ENCODE peak calls at places on chromosomes 1 and 21, in five cellular contexts. One of them, this sample, is unnamed.

GRCh38 chr21:27776925-27777553 is 810.2 kb upstream of the ADAMTS5 start:
- DNase-seq in NCI-H1092 treated with DMSO at 0.1 percent for 48 hours: no peak
- DNase-seq in progenitor cell of endocrine pancreas: no peak
- DNase-seq in KBM-7: no peak
- DNase-seq in T-helper 1 cell: no peak
- DNase-seq in this sample: no peak

GRCh38 chr1:54252371-54252770 is 52.4 kb downstream of the MRPL37 start:
- DNase-seq in NCI-H1092 treated with DMSO at 0.1 percent for 48 hours: no peak
- DNase-seq in progenitor cell of endocrine pancreas: no peak
- DNase-seq in KBM-7: no peak
- DNase-seq in T-helper 1 cell: no peak
- DNase-seq in this sample: no peak

GRCh38 chr1:41626146-41626545 is 141.7 kb upstream of the EDN2 start:
- DNase-seq in T-helper 1 cell: no peak
- DNase-seq in NCI-H1092 treated with DMSO at 0.1 percent for 48 hours: no peak
- DNase-seq in KBM-7: no peak
- DNase-seq in progenitor cell of endocrine pancreas: no peak
- DNase-seq in this sample: peak

GRCh38 chr1:165364432-165365133 is 8.1 kb upstream of the LMX1A start:
- DNase-seq in progenitor cell of endocrine pancreas: no peak
- DNase-seq in KBM-7: no peak
- DNase-seq in T-helper 1 cell: no peak
- DNase-seq in NCI-H1092 treated with DMSO at 0.1 percent for 48 hours: peak
- DNase-seq in this sample: peak

GRCh38 chr1:224380003-224380402 is 23.3 kb downstream of the CNIH4 start:
- DNase-seq in T-helper 1 cell: peak
- DNase-seq in NCI-H1092 treated with DMSO at 0.1 percent for 48 hours: no peak
- DNase-seq in progenitor cell of endocrine pancreas: no peak
- DNase-seq in KBM-7: peak
- DNase-seq in this sample: no peak

GRCh38 chr1:36136535-36136934 is 11.5 kb upstream of the COL8A2 start:
- DNase-seq in KBM-7: no peak
- DNase-seq in T-helper 1 cell: no peak
- DNase-seq in NCI-H1092 treated with DMSO at 0.1 percent for 48 hours: no peak
- DNase-seq in progenitor cell of endocrine pancreas: no peak
- DNase-seq in this sample: peak

GRCh38 chr1:116325104-116325503 is 47.9 kb upstream of the ATP1A1 start:
- DNase-seq in KBM-7: no peak
- DNase-seq in NCI-H1092 treated with DMSO at 0.1 percent for 48 hours: no peak
- DNase-seq in progenitor cell of endocrine pancreas: no peak
- DNase-seq in T-helper 1 cell: no peak
- DNase-seq in this sample: no peak

GRCh38 chr1:10530281-10530740 is 55.6 kb downstream of the PEX14 start:
- DNase-seq in T-helper 1 cell: no peak
- DNase-seq in progenitor cell of endocrine pancreas: peak
- DNase-seq in NCI-H1092 treated with DMSO at 0.1 percent for 48 hours: no peak
- DNase-seq in KBM-7: peak
- DNase-seq in this sample: no peak

GRCh38 chr1:154741747-154742495 is 128.2 kb downstream of the KCNN3 start:
- DNase-seq in KBM-7: no peak
- DNase-seq in NCI-H1092 treated with DMSO at 0.1 percent for 48 hours: no peak
- DNase-seq in T-helper 1 cell: no peak
- DNase-seq in progenitor cell of endocrine pancreas: peak
- DNase-seq in this sample: no peak

GRCh38 chr1:89881415-89882058 is 60.7 kb downstream of the LRRC8D start:
- DNase-seq in T-helper 1 cell: no peak
- DNase-seq in progenitor cell of endocrine pancreas: no peak
- DNase-seq in KBM-7: peak
- DNase-seq in NCI-H1092 treated with DMSO at 0.1 percent for 48 hours: no peak
- DNase-seq in this sample: no peak

GRCh38 chr1:214808845-214809460 is 206.0 kb downstream of the CENPF start:
- DNase-seq in KBM-7: peak
- DNase-seq in T-helper 1 cell: no peak
- DNase-seq in progenitor cell of endocrine pancreas: no peak
- DNase-seq in NCI-H1092 treated with DMSO at 0.1 percent for 48 hours: no peak
- DNase-seq in this sample: no peak

GRCh38 chr1:157776971-157777386 is at the start of gene FCRL2:
- DNase-seq in progenitor cell of endocrine pancreas: no peak
- DNase-seq in NCI-H1092 treated with DMSO at 0.1 percent for 48 hours: no peak
- DNase-seq in KBM-7: peak
- DNase-seq in T-helper 1 cell: no peak
- DNase-seq in this sample: no peak

GRCh38 chr1:91735266-91735845 is 150.6 kb downstream of the TGFBR3 start:
- DNase-seq in progenitor cell of endocrine pancreas: no peak
- DNase-seq in KBM-7: no peak
- DNase-seq in T-helper 1 cell: no peak
- DNase-seq in NCI-H1092 treated with DMSO at 0.1 percent for 48 hours: no peak
- DNase-seq in this sample: no peak

GRCh38 chr1:9181176-9181906 is 52.4 kb upstream of the GPR157 start:
- DNase-seq in T-helper 1 cell: peak
- DNase-seq in KBM-7: peak
- DNase-seq in progenitor cell of endocrine pancreas: peak
- DNase-seq in NCI-H1092 treated with DMSO at 0.1 percent for 48 hours: no peak
- DNase-seq in this sample: peak